ENCODE peak calls at places on chromosome 22, in four cellular contexts. L is suprapubic skin, D is body of pancreas, Y is endodermal cell. H is an unnamed sample.

GRCh38 chr22:50247748-50248147 is 2.9 kb upstream of the TUBGCP6 start:
- DNase-seq in Y (peak), L (no peak), D (peak), H (no peak)

GRCh38 chr22:46867106-46867505 is 104.7 kb downstream of the TBC1D22A start:
- DNase-seq in L (no peak), Y (peak), D (no peak), H (no peak)

GRCh38 chr22:39098026-39098425 is 982 bp downstream of the APOBEC3H start:
- DNase-seq in Y (peak), L (no peak), D (no peak), H (no peak)

GRCh38 chr22:27918351-27919221 is 470 bp downstream of the PITPNB start:
- DNase-seq in L (peak), D (peak), Y (peak), H (no peak)

GRCh38 chr22:21726650-21727049 is 8.9 kb downstream of the YPEL1 start:
- DNase-seq in L (no peak), Y (peak), D (peak), H (no peak)

GRCh38 chr22:17098379-17098819 is 13.6 kb downstream of the IL17RA start:
- DNase-seq in L (no peak), Y (no peak), D (peak), H (no peak)

GRCh38 chr22:38243007-38243775 is 29.6 kb downstream of the TMEM184B start:
- DNase-seq in D (peak), Y (no peak), L (no peak), H (no peak)

GRCh38 chr22:45164217-45165123 is 745 bp downstream of the NUP50 start:
- DNase-seq in D (peak), L (no peak), Y (peak), H (peak)

GRCh38 chr22:39699631-39700348 is 129.2 kb downstream of the CACNA1I start:
- DNase-seq in L (no peak), Y (no peak), D (no peak), H (no peak)

GRCh38 chr22:44098021-44098739 is 74.1 kb downstream of the PARVB start:
- DNase-seq in Y (no peak), L (no peak), D (no peak), H (no peak)

GRCh38 chr22:29275819-29276565 is 7.9 kb downstream of the EWSR1 start:
- DNase-seq in Y (no peak), L (no peak), D (no peak), H (no peak)

GRCh38 chr22:44050766-44051747 is 27.0 kb downstream of the PARVB start:
- DNase-seq in Y (no peak), D (no peak), L (no peak), H (no peak)

GRCh38 chr22:36540867-36541642 is 12.1 kb upstream of the EIF3D start:
- DNase-seq in Y (no peak), D (no peak), L (no peak), H (no peak)

GRCh38 chr22:30538280-30538679 is 8.3 kb downstream of the SEC14L6 start:
- DNase-seq in D (no peak), L (no peak), Y (no peak), H (no peak)

GRCh38 chr22:31561970-31562369 is 65.6 kb downstream of the SFI1 start:
- DNase-seq in L (no peak), Y (no peak), D (no peak), H (no peak)

GRCh38 chr22:46054091-46054877 is 77.3 kb upstream of the WNT7B start:
- DNase-seq in D (peak), L (peak), Y (peak), H (peak)

GRCh38 chr22:23113067-23113846 is 28.5 kb downstream of the RSPH14 start:
- DNase-seq in Y (no peak), L (no peak), D (peak), H (no peak)

GRCh38 chr22:50318356-50318697 is 8.5 kb downstream of the DENND6B start:
- DNase-seq in D (no peak), Y (no peak), L (no peak), H (no peak)

GRCh38 chr22:43222281-43222680 is 35.3 kb upstream of the TTLL12 start:
- DNase-seq in D (no peak), L (no peak), Y (no peak), H (no peak)

GRCh38 chr22:46586531-46587011 is 33.6 kb upstream of the GRAMD4 start:
- DNase-seq in D (no peak), Y (no peak), L (no peak), H (no peak)

GRCh38 chr22:38313384-38313955 is 3.8 kb downstream of the CSNK1E start:
- DNase-seq in Y (no peak), L (no peak), D (no peak), H (no peak)

GRCh38 chr22:33785283-33785991 is 134.8 kb downstream of the LARGE1 start:
- DNase-seq in D (peak), L (no peak), Y (no peak), H (no peak)

GRCh38 chr22:26892401-26893033 is 235.1 kb downstream of the MIAT start:
- DNase-seq in L (no peak), Y (peak), D (peak), H (no peak)

GRCh38 chr22:32531955-32532818 is 57.6 kb downstream of the FBXO7 start:
- DNase-seq in L (peak), Y (peak), D (peak), H (peak)

GRCh38 chr22:39117585-39118191 is 20.6 kb downstream of the APOBEC3H start:
- DNase-seq in Y (peak), L (no peak), D (peak), H (no peak)

GRCh38 chr22:22943521-22944267 is 56.1 kb downstream of the IGLL5 start:
- DNase-seq in D (no peak), L (peak), Y (peak), H (peak)

GRCh38 chr22:32000171-32000570 is 42.9 kb upstream of the SLC5A1 start:
- DNase-seq in D (no peak), Y (no peak), L (no peak), H (no peak)

GRCh38 chr22:30251661-30252226 is 5.2 kb upstream of the LIF start:
- DNase-seq in Y (no peak), L (no peak), D (no peak), H (no peak)

GRCh38 chr22:46323126-46323525 is 12.4 kb upstream of the TRMU start:
- DNase-seq in Y (no peak), L (no peak), D (no peak), H (no peak)

GRCh38 chr22:31611065-31611760 is 50.8 kb downstream of the PISD start:
- DNase-seq in L (no peak), D (no peak), Y (peak), H (no peak)

GRCh38 chr22:33519140-33519973 is 400.9 kb downstream of the LARGE1 start:
- DNase-seq in L (no peak), D (peak), Y (peak), H (no peak)